ENCODE peak calls at places on chromosomes 1 and 21, in eight cellular contexts. One of them, this sample, is unnamed.

GRCh38 chr1:231612393-231613089 is 14.0 kb upstream of the DISC1 start:
- DNase-seq in nephron progenitor cell: no peak
- DNase-seq in GM13977: no peak
- DNase-seq in right atrium auricular region: no peak
- DNase-seq in spleen: peak
- DNase-seq in choroid plexus epithelial cell: no peak
- DNase-seq in mammary epithelial cell: no peak
- DNase-seq in astrocyte of the spinal cord: no peak
- DNase-seq in this sample: no peak

GRCh38 chr1:27968692-27969091 is 8.9 kb downstream of the XKR8 start:
- DNase-seq in nephron progenitor cell: no peak
- DNase-seq in GM13977: no peak
- DNase-seq in right atrium auricular region: peak
- DNase-seq in spleen: no peak
- DNase-seq in choroid plexus epithelial cell: peak
- DNase-seq in mammary epithelial cell: peak
- DNase-seq in astrocyte of the spinal cord: peak
- DNase-seq in this sample: peak

GRCh38 chr1:30524840-30525617 is 198.4 kb downstream of the MATN1 start:
- DNase-seq in nephron progenitor cell: no peak
- DNase-seq in GM13977: no peak
- DNase-seq in right atrium auricular region: no peak
- DNase-seq in spleen: peak
- DNase-seq in choroid plexus epithelial cell: no peak
- DNase-seq in mammary epithelial cell: no peak
- DNase-seq in astrocyte of the spinal cord: no peak
- DNase-seq in this sample: no peak

GRCh38 chr1:218971166-218971565 is 202.5 kb upstream of the LYPLAL1 start:
- DNase-seq in nephron progenitor cell: no peak
- DNase-seq in GM13977: no peak
- DNase-seq in right atrium auricular region: no peak
- DNase-seq in spleen: no peak
- DNase-seq in choroid plexus epithelial cell: peak
- DNase-seq in mammary epithelial cell: no peak
- DNase-seq in astrocyte of the spinal cord: peak
- DNase-seq in this sample: peak

GRCh38 chr21:22561946-22562345 is 1563.7 kb downstream of the NCAM2 start:
- DNase-seq in nephron progenitor cell: no peak
- DNase-seq in GM13977: no peak
- DNase-seq in right atrium auricular region: no peak
- DNase-seq in spleen: no peak
- DNase-seq in choroid plexus epithelial cell: no peak
- DNase-seq in mammary epithelial cell: no peak
- DNase-seq in astrocyte of the spinal cord: no peak
- DNase-seq in this sample: no peak

GRCh38 chr1:196608401-196609113 is at the start of gene KCNT2:
- DNase-seq in nephron progenitor cell: peak
- DNase-seq in GM13977: no peak
- DNase-seq in right atrium auricular region: peak
- DNase-seq in spleen: peak
- DNase-seq in choroid plexus epithelial cell: peak
- DNase-seq in mammary epithelial cell: no peak
- DNase-seq in astrocyte of the spinal cord: peak
- DNase-seq in this sample: peak

GRCh38 chr1:42422672-42423236 is 33.1 kb downstream of the ZMYND12 start:
- DNase-seq in nephron progenitor cell: no peak
- DNase-seq in GM13977: no peak
- DNase-seq in right atrium auricular region: no peak
- DNase-seq in spleen: no peak
- DNase-seq in choroid plexus epithelial cell: no peak
- DNase-seq in mammary epithelial cell: no peak
- DNase-seq in astrocyte of the spinal cord: no peak
- DNase-seq in this sample: no peak

GRCh38 chr1:217847643-217848042 is 216.5 kb downstream of the SPATA17 start:
- DNase-seq in nephron progenitor cell: no peak
- DNase-seq in GM13977: no peak
- DNase-seq in right atrium auricular region: no peak
- DNase-seq in spleen: no peak
- DNase-seq in choroid plexus epithelial cell: no peak
- DNase-seq in mammary epithelial cell: no peak
- DNase-seq in astrocyte of the spinal cord: no peak
- DNase-seq in this sample: no peak

GRCh38 chr1:67336783-67337182 is 29.1 kb downstream of the IL12RB2 start:
- DNase-seq in nephron progenitor cell: no peak
- DNase-seq in GM13977: no peak
- DNase-seq in right atrium auricular region: no peak
- DNase-seq in spleen: no peak
- DNase-seq in choroid plexus epithelial cell: no peak
- DNase-seq in mammary epithelial cell: no peak
- DNase-seq in astrocyte of the spinal cord: no peak
- DNase-seq in this sample: no peak

GRCh38 chr1:207256869-207257268 is 64.6 kb upstream of the CD55 start:
- DNase-seq in nephron progenitor cell: no peak
- DNase-seq in GM13977: no peak
- DNase-seq in right atrium auricular region: no peak
- DNase-seq in spleen: no peak
- DNase-seq in choroid plexus epithelial cell: no peak
- DNase-seq in mammary epithelial cell: no peak
- DNase-seq in astrocyte of the spinal cord: no peak
- DNase-seq in this sample: no peak

GRCh38 chr1:207261971-207262370 is 59.5 kb upstream of the CD55 start:
- DNase-seq in nephron progenitor cell: no peak
- DNase-seq in GM13977: no peak
- DNase-seq in right atrium auricular region: no peak
- DNase-seq in spleen: no peak
- DNase-seq in choroid plexus epithelial cell: peak
- DNase-seq in mammary epithelial cell: peak
- DNase-seq in astrocyte of the spinal cord: no peak
- DNase-seq in this sample: no peak

GRCh38 chr1:207264663-207265270 is 56.7 kb upstream of the CD55 start:
- DNase-seq in nephron progenitor cell: no peak
- DNase-seq in GM13977: no peak
- DNase-seq in right atrium auricular region: no peak
- DNase-seq in spleen: no peak
- DNase-seq in choroid plexus epithelial cell: no peak
- DNase-seq in mammary epithelial cell: no peak
- DNase-seq in astrocyte of the spinal cord: no peak
- DNase-seq in this sample: no peak

DNA sequence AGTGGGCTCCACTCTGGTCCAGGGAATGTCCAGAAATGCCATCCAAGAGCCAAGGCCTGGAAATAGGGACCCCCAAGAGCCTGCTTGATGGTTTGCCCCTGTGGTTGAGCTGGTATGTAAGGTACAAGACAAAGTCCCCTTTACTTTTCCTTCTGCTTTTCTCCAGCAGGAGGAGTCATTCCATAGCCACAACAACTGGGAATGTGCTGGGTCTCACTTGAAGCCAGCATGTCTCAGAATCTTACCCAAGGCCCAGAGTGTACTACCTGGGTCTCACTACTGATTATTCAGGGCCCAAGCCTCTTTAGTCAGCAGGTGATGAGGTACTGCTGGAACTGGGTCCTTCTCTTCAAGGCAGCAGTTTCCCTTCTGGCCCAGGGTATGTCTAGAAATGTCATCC is 62.1 kb upstream of the CD55 start:
- DNase-seq in nephron progenitor cell: no peak
- DNase-seq in GM13977: no peak
- DNase-seq in right atrium auricular region: no peak
- DNase-seq in spleen: no peak
- DNase-seq in choroid plexus epithelial cell: peak
- DNase-seq in mammary epithelial cell: peak
- DNase-seq in astrocyte of the spinal cord: peak
- DNase-seq in this sample: peak
- TF ChIP-seq CTCF in nephron progenitor cell: no peak
- TF ChIP-seq CTCF in GM13977: peak
- TF ChIP-seq CTCF in right atrium auricular region: peak
- TF ChIP-seq CTCF in spleen: no peak
- TF ChIP-seq CTCF in choroid plexus epithelial cell: peak
- TF ChIP-seq CTCF in mammary epithelial cell: peak
- TF ChIP-seq CTCF in astrocyte of the spinal cord: peak
- TF ChIP-seq CTCF in this sample: peak

GRCh38 chr1:240888039-240888786 is 276.3 kb upstream of the GREM2 start:
- DNase-seq in nephron progenitor cell: peak
- DNase-seq in GM13977: peak
- DNase-seq in right atrium auricular region: no peak
- DNase-seq in spleen: no peak
- DNase-seq in choroid plexus epithelial cell: peak
- DNase-seq in mammary epithelial cell: peak
- DNase-seq in astrocyte of the spinal cord: peak
- DNase-seq in this sample: no peak
- TF ChIP-seq CTCF in nephron progenitor cell: peak
- TF ChIP-seq CTCF in GM13977: peak
- TF ChIP-seq CTCF in right atrium auricular region: peak
- TF ChIP-seq CTCF in spleen: peak
- TF ChIP-seq CTCF in choroid plexus epithelial cell: peak
- TF ChIP-seq CTCF in mammary epithelial cell: peak
- TF ChIP-seq CTCF in astrocyte of the spinal cord: peak
- TF ChIP-seq CTCF in this sample: peak

GRCh38 chr1:19445417-19446342 is 39.7 kb downstream of the CAPZB start:
- DNase-seq in nephron progenitor cell: peak
- DNase-seq in GM13977: no peak
- DNase-seq in right atrium auricular region: no peak
- DNase-seq in spleen: no peak
- DNase-seq in choroid plexus epithelial cell: peak
- DNase-seq in mammary epithelial cell: no peak
- DNase-seq in astrocyte of the spinal cord: peak
- DNase-seq in this sample: peak
- TF ChIP-seq CTCF in nephron progenitor cell: peak
- TF ChIP-seq CTCF in GM13977: peak
- TF ChIP-seq CTCF in right atrium auricular region: peak
- TF ChIP-seq CTCF in spleen: peak
- TF ChIP-seq CTCF in choroid plexus epithelial cell: peak
- TF ChIP-seq CTCF in mammary epithelial cell: peak
- TF ChIP-seq CTCF in astrocyte of the spinal cord: peak
- TF ChIP-seq CTCF in this sample: peak

DNA sequence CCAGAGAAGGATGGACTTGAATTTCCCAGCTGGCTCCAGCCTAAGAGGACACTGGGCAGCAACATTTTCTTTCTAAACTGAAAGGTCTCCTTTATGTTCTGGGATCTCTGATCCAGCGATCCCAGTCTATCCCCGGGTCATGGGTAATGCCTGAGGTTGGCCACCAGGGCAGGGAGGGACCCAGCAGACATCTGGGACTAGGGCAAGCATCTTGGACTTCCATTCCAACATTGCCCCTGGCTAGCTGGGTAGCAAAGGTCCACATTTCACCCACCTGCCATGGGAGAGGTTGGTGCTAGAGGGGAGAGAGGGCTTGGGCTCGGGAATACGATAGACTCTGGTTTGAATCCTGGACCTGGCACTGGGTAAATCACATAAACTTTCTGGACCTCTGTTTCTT is 84.6 kb downstream of the LRRN2 start:
- DNase-seq in nephron progenitor cell: no peak
- DNase-seq in GM13977: no peak
- DNase-seq in right atrium auricular region: no peak
- DNase-seq in spleen: no peak
- DNase-seq in choroid plexus epithelial cell: no peak
- DNase-seq in mammary epithelial cell: no peak
- DNase-seq in astrocyte of the spinal cord: no peak
- DNase-seq in this sample: no peak
- TF ChIP-seq CTCF in nephron progenitor cell: peak
- TF ChIP-seq CTCF in GM13977: no peak
- TF ChIP-seq CTCF in right atrium auricular region: no peak
- TF ChIP-seq CTCF in spleen: no peak
- TF ChIP-seq CTCF in choroid plexus epithelial cell: no peak
- TF ChIP-seq CTCF in mammary epithelial cell: peak
- TF ChIP-seq CTCF in astrocyte of the spinal cord: no peak
- TF ChIP-seq CTCF in this sample: peak

GRCh38 chr21:41043008-41043407 is 125.0 kb upstream of the BACE2 start:
- DNase-seq in nephron progenitor cell: no peak
- DNase-seq in GM13977: no peak
- DNase-seq in right atrium auricular region: no peak
- DNase-seq in spleen: no peak
- DNase-seq in choroid plexus epithelial cell: no peak
- DNase-seq in mammary epithelial cell: no peak
- DNase-seq in astrocyte of the spinal cord: no peak
- DNase-seq in this sample: no peak
- TF ChIP-seq CTCF in nephron progenitor cell: no peak
- TF ChIP-seq CTCF in GM13977: no peak
- TF ChIP-seq CTCF in right atrium auricular region: peak
- TF ChIP-seq CTCF in spleen: no peak
- TF ChIP-seq CTCF in choroid plexus epithelial cell: no peak
- TF ChIP-seq CTCF in mammary epithelial cell: peak
- TF ChIP-seq CTCF in astrocyte of the spinal cord: no peak
- TF ChIP-seq CTCF in this sample: no peak

This sample was measured in fibroblast of the aortic adventitia.